ENCODE peak calls at places on chromosomes 3 and 15, in five cellular contexts. I is PC-9, H is BE2C, S is ovary, V is HepG2. C is an unnamed sample.

GRCh38 chr3:14425574-14426304 is 23.3 kb downstream of the SLC6A6 start:
- DNase-seq in V (no peak), I (no peak), H (no peak), S (no peak), C (no peak)

GRCh38 chr3:13480340-13481318 is 523 bp downstream of the HDAC11 start:
- DNase-seq in I (no peak), V (no peak), H (no peak), S (peak; percentile 42), C (no peak)

GRCh38 chr15:32888221-32888761 is 170.5 kb downstream of the GREM1 start:
- DNase-seq in I (no peak), V (no peak), H (no peak), S (no peak), C (no peak)

GRCh38 chr15:37016287-37016686 is 84.1 kb downstream of the MEIS2 start:
- DNase-seq in I (no peak), V (no peak), H (no peak), S (peak; percentile 74), C (no peak)

GRCh38 chr3:141083831-141084624 is 32.9 kb downstream of the SPSB4 start:
- DNase-seq in V (no peak), I (no peak), S (no peak), H (peak; percentile 92), C (no peak)

GRCh38 chr15:80578871-80579270 is 116.2 kb upstream of the ABHD17C start:
- DNase-seq in H (no peak), V (no peak), I (no peak), S (no peak), C (no peak)

GRCh38 chr3:194745427-194746184 is 59.9 kb downstream of the FAM43A start:
- DNase-seq in I (no peak), S (no peak), V (no peak), H (no peak), C (no peak)

GRCh38 chr3:141201122-141201521 is 30.5 kb upstream of the PXYLP1 start:
- DNase-seq in V (no peak), S (no peak), H (no peak), I (no peak), C (no peak)

GRCh38 chr3:194326192-194327029 is 24.7 kb downstream of the CPN2 start:
- DNase-seq in I (no peak), H (no peak), S (no peak), V (no peak), C (no peak)

GRCh38 chr3:33061782-33062181 is 35.2 kb downstream of the GLB1 start:
- DNase-seq in S (no peak), I (no peak), H (no peak), V (no peak), C (no peak)

GRCh38 chr3:131549340-131549739 is 46.6 kb upstream of the MRPL3 start:
- DNase-seq in V (no peak), H (no peak), S (no peak), I (no peak), C (no peak)

GRCh38 chr3:171743327-171744054 is 66.8 kb downstream of the PLD1 start:
- DNase-seq in S (no peak), V (no peak), H (no peak), I (no peak), C (no peak)

GRCh38 chr3:148255981-148256969 is 441.4 kb upstream of the AGTR1 start:
- DNase-seq in I (no peak), H (no peak), V (peak; percentile 81), S (no peak), C (no peak)

GRCh38 chr3:172040976-172041963 is 1.9 kb downstream of the FNDC3B start:
- DNase-seq in V (no peak), H (peak; percentile 28), I (peak; percentile 72), S (peak; percentile 43), C (no peak)

GRCh38 chr3:19229086-19229485 is 80.8 kb downstream of the KCNH8 start:
- DNase-seq in S (no peak), V (no peak), I (no peak), H (no peak), C (no peak)

GRCh38 chr3:24139463-24140412 is 194.7 kb downstream of the NR1D2 start:
- DNase-seq in S (no peak), V (no peak), H (no peak), I (no peak), C (no peak)

DNA sequence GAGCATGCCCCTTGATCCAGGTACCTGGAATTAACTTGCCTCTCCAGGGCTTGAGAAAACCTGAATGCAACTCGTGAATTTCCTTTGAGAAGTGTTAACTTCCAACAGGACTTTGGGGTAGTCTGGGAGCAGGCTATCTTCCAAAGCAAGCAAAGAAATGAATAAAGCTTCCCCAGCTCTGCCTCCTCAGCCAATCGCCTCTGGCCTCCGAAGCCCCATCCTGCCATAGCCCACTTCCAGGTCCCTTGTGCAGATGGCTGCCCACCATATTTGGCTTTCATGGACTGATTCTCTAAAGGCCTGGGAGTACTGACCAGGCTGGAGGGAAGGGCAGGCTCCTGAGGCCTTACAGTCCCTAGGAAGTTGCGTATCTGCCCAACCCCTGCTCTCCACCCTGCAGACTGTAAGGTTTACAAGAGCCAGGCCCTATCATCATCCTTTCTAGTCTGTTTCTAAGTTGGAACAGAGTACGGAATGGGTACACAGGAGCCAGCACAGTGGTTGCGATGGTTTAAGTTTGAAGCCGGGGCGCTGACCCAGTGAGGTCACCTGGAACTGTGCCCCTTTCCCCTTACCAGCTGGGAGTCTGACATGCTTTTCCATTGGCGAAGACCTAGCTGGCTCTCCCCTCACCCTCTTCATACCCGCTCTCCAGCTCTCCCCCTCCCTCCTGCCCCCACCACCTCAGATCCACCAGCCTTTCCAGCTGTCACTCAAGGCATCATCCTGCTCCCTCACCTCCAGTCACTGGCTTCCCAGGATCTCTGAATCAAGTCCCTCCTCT is 1.1 kb upstream of the PML start:
- DNase-seq in I (no peak), S (no peak), V (no peak), H (no peak), C (no peak)
- H3K4me3 ChIP-seq in I (peak overlapping the region; percentile 92), S (no peak overlapping the region), V (peak overlapping the region; percentile 94), H (no peak overlapping the region), C (peak overlapping the region; percentile 94)

GRCh38 chr3:43854916-43855315 is 164.2 kb downstream of the ABHD5 start:
- DNase-seq in S (no peak), V (no peak), I (no peak), H (peak; percentile 24), C (no peak)

GRCh38 chr3:43857361-43858051 is 166.8 kb downstream of the ABHD5 start:
- DNase-seq in H (no peak), I (no peak), V (no peak), S (no peak), C (no peak)

GRCh38 chr3:43856351-43856750 is 165.6 kb downstream of the ABHD5 start:
- DNase-seq in V (no peak), S (no peak), I (no peak), H (no peak), C (no peak)

GRCh38 chr3:43856761-43857160 is 166.0 kb downstream of the ABHD5 start:
- DNase-seq in H (no peak), V (no peak), I (no peak), S (no peak), C (no peak)

DNA sequence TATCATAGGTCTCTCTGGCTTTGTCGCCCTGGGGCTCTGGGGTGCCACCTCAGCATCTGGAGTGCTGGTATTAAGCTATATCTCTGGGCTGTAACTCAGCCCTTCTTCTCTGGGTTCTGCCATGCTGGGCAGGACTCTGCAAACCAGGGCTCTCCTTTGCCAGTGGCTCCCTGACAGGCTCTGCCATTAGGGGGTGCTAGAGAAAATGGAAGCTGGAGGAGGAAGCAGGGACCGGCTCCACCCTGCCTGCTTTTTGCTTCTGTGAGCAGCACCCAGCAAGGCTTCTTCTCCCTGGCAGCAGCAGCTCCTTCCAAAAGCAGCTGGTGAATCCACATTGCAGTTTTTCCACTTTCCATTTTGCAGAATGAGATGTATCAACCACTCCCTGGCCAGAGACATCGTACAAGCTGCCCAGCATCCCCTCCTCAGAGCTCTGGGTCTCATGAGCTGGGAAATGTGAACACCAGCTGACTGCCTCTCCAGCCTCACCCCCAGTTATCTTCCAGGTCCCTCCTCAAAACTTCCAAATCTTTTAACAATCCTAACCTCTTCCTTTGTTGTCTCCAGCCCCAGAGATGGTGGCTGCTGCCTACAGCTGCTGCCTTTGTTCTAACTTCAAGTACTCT is 165.0 kb downstream of the ABHD5 start:
- DNase-seq in S (peak; percentile 47), V (peak; percentile 11), H (peak; percentile 68), I (peak; percentile 69), C (no peak)
- TF ChIP-seq CTCF in S (peak; percentile 18), V (peak; percentile 66), H (peak; percentile 74), I (peak; percentile 69), C (peak; percentile 8)

GRCh38 chr15:88623061-88623460 is 1.9 kb downstream of the AEN start:
- DNase-seq in I (peak; percentile 33), V (peak; percentile 46), H (no peak), S (no peak), C (peak; percentile 54)

GRCh38 chr15:88622605-88622975 is 1.4 kb downstream of the AEN start:
- DNase-seq in V (no peak), I (no peak), H (no peak), S (no peak), C (no peak)

GRCh38 chr15:88624971-88625290 is 3.8 kb downstream of the AEN start:
- DNase-seq in V (no peak), S (no peak), H (no peak), I (no peak), C (no peak)

GRCh38 chr15:88623632-88624031 is 2.5 kb downstream of the AEN start:
- DNase-seq in S (no peak), I (no peak), V (no peak), H (no peak), C (no peak)

GRCh38 chr15:88624156-88624970 is 3.2 kb downstream of the AEN start:
- DNase-seq in V (peak; percentile 58), S (no peak), H (no peak), I (no peak), C (no peak)
- H3K4me3 ChIP-seq in V (peak overlapping the region; percentile 15), S (no peak overlapping the region), H (no peak overlapping the region), I (no peak overlapping the region), C (peak overlapping the region; percentile 27)

GRCh38 chr3:142866841-142867631 is 21.8 kb downstream of the PCOLCE2 start:
- DNase-seq in H (peak; percentile 60), S (no peak), V (no peak), I (peak; percentile 69), C (no peak)
- TF ChIP-seq CTCF in H (peak; percentile 51), S (no peak), V (peak; percentile 41), I (no peak), C (no peak)

GRCh38 chr3:108036401-108036800 is 54.4 kb downstream of the CD47 start:
- DNase-seq in H (no peak), I (no peak), V (no peak), S (no peak), C (no peak)
- H3K4me3 ChIP-seq in H (no peak overlapping the region), I (no peak overlapping the region), V (no peak overlapping the region), S (no peak overlapping the region), C (no peak overlapping the region)

GRCh38 chr3:119600732-119601131 is 3.0 kb downstream of the PLA1A start:
- DNase-seq in S (no peak), V (no peak), I (no peak), H (peak; percentile 69), C (no peak)
- TF ChIP-seq CTCF in S (no peak), V (peak; percentile 72), I (peak; percentile 46), H (peak; percentile 80), C (no peak)

DNA sequence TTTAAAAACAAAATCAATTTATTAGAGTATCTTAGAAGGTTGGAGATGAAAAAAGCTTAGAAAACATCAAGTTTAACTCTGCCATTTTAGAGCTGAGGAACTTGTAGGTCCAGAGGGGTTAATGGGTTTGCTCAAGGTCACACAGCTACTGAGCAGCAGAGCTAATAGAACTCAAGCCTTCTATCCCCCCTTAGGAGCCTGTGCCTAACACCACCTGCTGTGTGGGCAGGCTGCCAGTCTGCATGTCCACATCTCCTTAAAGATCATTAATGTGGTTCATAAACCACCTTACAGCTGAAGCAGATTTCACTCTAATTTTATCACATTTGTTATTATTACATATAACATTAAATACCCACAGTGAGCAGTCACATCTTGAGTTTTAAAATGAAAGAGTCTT is 14.1 kb upstream of the SLC35G2 start:
- DNase-seq in H (peak; percentile 19), V (no peak), I (no peak), S (no peak), C (no peak)
- H3K4me3 ChIP-seq in H (no peak overlapping the region), V (no peak overlapping the region), I (no peak overlapping the region), S (no peak overlapping the region), C (no peak overlapping the region)